ENCODE peak calls at places on chromosomes 11 and 22, in four cellular contexts. Q, A, G and N are unnamed samples.

GRCh38 chr11:130204703-130205095 is 45.1 kb downstream of the ST14 start:
- DNase-seq in Q (no peak), A (peak), G (no peak), N (no peak)

GRCh38 chr11:79493555-79494171 is 52.8 kb upstream of the TENM4 start:
- DNase-seq in Q (no peak), A (peak), G (no peak), N (peak)

GRCh38 chr11:15607361-15608036 is 492.8 kb downstream of the INSC start:
- DNase-seq in Q (no peak), A (no peak), G (no peak), N (no peak)

GRCh38 chr22:31346733-31347250 is 646 bp upstream of the PATZ1 start:
- DNase-seq in Q (no peak), A (peak), G (peak), N (peak)

GRCh38 chr11:19328586-19329311 is 88.0 kb upstream of the E2F8 start:
- DNase-seq in Q (no peak), A (no peak), G (no peak), N (no peak)

GRCh38 chr11:22666700-22667439 is 459 bp downstream of the GAS2 start:
- DNase-seq in Q (no peak), A (peak), G (no peak), N (no peak)

GRCh38 chr11:74307409-74307808 is 4.0 kb downstream of the P4HA3 start:
- DNase-seq in Q (no peak), A (no peak), G (no peak), N (no peak)

GRCh38 chr11:47879259-47880184 is 31.4 kb upstream of the NUP160 start:
- DNase-seq in Q (no peak), A (no peak), G (no peak), N (no peak)

GRCh38 chr11:100705447-100705846 is 18.4 kb downstream of the ARHGAP42 start:
- DNase-seq in Q (no peak), A (no peak), G (no peak), N (no peak)

GRCh38 chr11:44752262-44752661 is 25.5 kb downstream of the TSPAN18 start:
- DNase-seq in Q (no peak), A (no peak), G (no peak), N (no peak)

GRCh38 chr11:4797212-4797611 is 7.0 kb downstream of the OR52R1 start:
- DNase-seq in Q (no peak), A (no peak), G (no peak), N (no peak)

GRCh38 chr11:61068581-61068980 is 33.7 kb upstream of the CD5 start:
- DNase-seq in Q (no peak), A (no peak), G (no peak), N (no peak)

GRCh38 chr11:72278911-72279310 is 34.9 kb upstream of the PHOX2A start:
- DNase-seq in Q (no peak), A (no peak), G (no peak), N (no peak)

GRCh38 chr11:107776062-107776461 is 64.2 kb upstream of the SLN start:
- DNase-seq in Q (no peak), A (no peak), G (no peak), N (no peak)

GRCh38 chr11:84993386-84993785 is 633.8 kb downstream of the DLG2 start:
- DNase-seq in Q (no peak), A (peak), G (no peak), N (no peak)

GRCh38 chr22:31820655-31821054 is 66.8 kb downstream of the DEPDC5 start:
- DNase-seq in Q (no peak), A (no peak), G (no peak), N (no peak)

GRCh38 chr22:33112606-33113005 is 54.4 kb upstream of the SYN3 start:
- DNase-seq in Q (no peak), A (no peak), G (no peak), N (no peak)

GRCh38 chr22:33073989-33074391 is 15.8 kb upstream of the SYN3 start:
- DNase-seq in Q (no peak), A (no peak), G (no peak), N (no peak)

GRCh38 chr22:31137721-31138120 is 2.6 kb downstream of the PLA2G3 start:
- DNase-seq in Q (no peak), A (no peak), G (no peak), N (no peak)

GRCh38 chr11:126332221-126332711 is 23.2 kb upstream of the ST3GAL4 start:
- DNase-seq in Q (no peak), A (no peak), G (peak), N (no peak)

GRCh38 chr11:7898666-7899283 is 32.3 kb downstream of the OR10A6 start:
- DNase-seq in Q (no peak), A (no peak), G (no peak), N (no peak)

GRCh38 chr11:76256448-76256847 is 50.1 kb upstream of the WNT11 start:
- DNase-seq in Q (no peak), A (no peak), G (no peak), N (no peak)

GRCh38 chr11:119878990-119879389 is 150.0 kb upstream of the NECTIN1 start:
- DNase-seq in Q (no peak), A (no peak), G (no peak), N (no peak)

GRCh38 chr22:35230839-35231584 is 26.3 kb upstream of the HMGXB4 start:
- DNase-seq in Q (no peak), A (peak), G (no peak), N (no peak)

GRCh38 chr11:36432093-36432469 is 78.0 kb downstream of the TRAF6 start:
- DNase-seq in Q (no peak), A (no peak), G (no peak), N (no peak)

GRCh38 chr11:36308577-36308976 is 12.5 kb downstream of the PRR5L start:
- DNase-seq in Q (no peak), A (no peak), G (no peak), N (no peak)

GRCh38 chr11:70247710-70248072 is 22.8 kb upstream of the PPFIA1 start:
- DNase-seq in Q (no peak), A (no peak), G (no peak), N (no peak)

GRCh38 chr22:42807185-42807584 is 49.9 kb downstream of the ARFGAP3 start:
- DNase-seq in Q (no peak), A (no peak), G (no peak), N (no peak)

GRCh38 chr22:28905433-28905832 is 22.1 kb downstream of the ZNRF3 start:
- DNase-seq in Q (no peak), A (no peak), G (no peak), N (no peak)

GRCh38 chr11:118226294-118226693 is 1.5 kb upstream of the JAML start:
- DNase-seq in Q (no peak), A (no peak), G (no peak), N (no peak)

GRCh38 chr11:45921561-45922424 is 663 bp upstream of the LARGE2 start:
- DNase-seq in Q (peak), A (peak), G (no peak), N (no peak)

GRCh38 chr11:47541070-47541469 is 11.9 kb downstream of the CELF1 start:
- DNase-seq in Q (no peak), A (no peak), G (no peak), N (no peak)

GRCh38 chr11:2366271-2366670 is 10.8 kb upstream of the CD81 start:
- DNase-seq in Q (no peak), A (no peak), G (no peak), N (no peak)
- H3K4me3 ChIP-seq in Q (no peak), A (no peak), G (no peak), N (no peak)

GRCh38 chr11:124481365-124482323 is 36.1 kb upstream of the OR8B8 start:
- DNase-seq in Q (no peak), A (no peak), G (no peak), N (no peak)
- H3K4me3 ChIP-seq in Q (no peak), A (no peak), G (no peak), N (no peak)

GRCh38 chr22:39528681-39529486 is 3.7 kb downstream of the RPS19BP1 start:
- DNase-seq in Q (peak), A (peak), G (peak), N (peak)

GRCh38 chr22:39528080-39528661 is 4.4 kb downstream of the RPS19BP1 start:
- DNase-seq in Q (no peak), A (peak), G (no peak), N (no peak)

GRCh38 chr22:39530692-39531331 is 1.7 kb downstream of the RPS19BP1 start:
- DNase-seq in Q (no peak), A (no peak), G (no peak), N (no peak)

GRCh38 chr22:39529487-39529851 is 3.1 kb downstream of the RPS19BP1 start:
- DNase-seq in Q (no peak), A (no peak), G (no peak), N (no peak)

DNA sequence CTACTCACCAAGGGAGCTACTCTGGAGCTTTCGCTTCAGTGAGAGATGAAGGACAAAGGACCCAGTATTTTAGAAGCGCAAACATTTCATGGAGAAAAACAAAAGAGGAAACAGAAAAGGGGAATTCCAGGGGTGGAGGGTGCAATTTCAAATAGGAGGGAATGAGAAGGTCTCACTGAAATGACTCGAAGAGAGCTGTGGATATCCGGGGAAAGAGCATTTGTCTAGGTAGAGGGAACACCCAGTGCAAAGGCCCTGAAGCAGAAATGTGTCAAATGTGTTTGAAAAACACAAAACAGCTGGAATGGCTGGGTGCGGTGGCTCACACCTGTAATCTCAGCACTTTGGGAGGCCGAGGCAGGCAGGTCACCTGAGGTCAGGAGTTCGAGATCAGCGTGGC is 2.4 kb downstream of the RPS19BP1 start:
- DNase-seq in Q (no peak), A (no peak), G (no peak), N (no peak)
- H3K4me3 ChIP-seq in Q (no peak), A (no peak), G (no peak), N (no peak)

GRCh38 chr11:122363306-122363705 is 247.3 kb upstream of the BLID start:
- DNase-seq in Q (no peak), A (no peak), G (no peak), N (no peak)

GRCh38 chr11:122367809-122368231 is 251.8 kb upstream of the BLID start:
- DNase-seq in Q (no peak), A (no peak), G (no peak), N (no peak)

GRCh38 chr11:122362381-122362780 is 246.4 kb upstream of the BLID start:
- DNase-seq in Q (no peak), A (no peak), G (no peak), N (no peak)

GRCh38 chr11:122368796-122369195 is 252.8 kb upstream of the BLID start:
- DNase-seq in Q (no peak), A (no peak), G (no peak), N (no peak)

GRCh38 chr11:122365545-122366380 is 249.7 kb upstream of the BLID start:
- DNase-seq in Q (no peak), A (no peak), G (no peak), N (no peak)
- H3K4me3 ChIP-seq in Q (no peak), A (no peak), G (no peak), N (no peak)

GRCh38 chr11:65559951-65560537 is 1.9 kb upstream of the LTBP3 start:
- DNase-seq in Q (no peak), A (peak), G (no peak), N (no peak)
- H3K4me3 ChIP-seq in Q (no peak), A (no peak), G (no peak), N (no peak)

GRCh38 chr11:94303884-94304459 is 408 bp upstream of the IZUMO1R start:
- DNase-seq in Q (no peak), A (no peak), G (no peak), N (no peak)
- H3K4me3 ChIP-seq in Q (no peak), A (no peak), G (no peak), N (no peak)

DNA sequence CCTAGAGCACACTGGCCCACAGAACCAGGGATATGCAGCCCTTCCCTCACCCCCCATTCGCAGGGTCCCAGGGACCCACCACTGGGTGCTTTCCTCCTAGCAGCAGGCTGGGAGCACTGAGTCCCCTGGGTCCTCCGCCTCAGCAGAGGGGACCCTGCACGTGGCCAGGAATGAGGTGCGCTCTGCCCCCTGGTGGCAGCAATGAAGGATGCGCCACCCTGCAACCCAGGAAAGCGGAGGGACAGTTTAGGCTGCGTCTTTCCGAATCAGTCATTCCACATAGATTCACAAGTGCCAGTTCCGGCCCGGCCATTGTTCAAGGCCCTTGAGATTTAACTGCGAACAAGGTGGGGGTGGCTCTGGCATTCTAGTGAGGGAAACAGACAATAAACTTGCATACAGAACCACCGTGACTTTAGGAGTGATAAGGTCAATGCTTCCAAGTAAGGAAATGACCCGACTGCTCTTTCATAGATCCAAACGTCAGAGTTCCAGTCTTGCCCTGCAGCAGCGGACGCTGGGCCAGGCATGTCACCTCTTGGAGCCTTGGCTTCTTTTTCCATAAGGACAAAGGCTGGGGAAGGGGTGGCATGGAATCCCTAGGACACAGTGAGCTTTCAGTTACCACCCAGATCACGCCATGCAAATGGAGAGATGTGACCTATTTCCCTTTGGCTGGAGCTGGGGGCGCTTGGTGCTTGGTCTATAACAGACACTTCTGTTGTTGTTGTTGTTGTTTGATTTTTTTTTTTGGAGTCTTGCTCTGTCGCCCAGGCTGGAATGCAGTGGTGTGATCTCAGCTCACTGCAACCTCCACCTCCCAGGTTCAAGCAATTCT is 7.7 kb downstream of the RIN1 start:
- DNase-seq in Q (peak), A (peak), G (peak), N (peak)
- H3K4me3 ChIP-seq in Q (no peak), A (no peak), G (peak), N (peak)

GRCh38 chr22:50056214-50056972 is 1.7 kb downstream of the TTLL8 start:
- DNase-seq in Q (no peak), A (no peak), G (no peak), N (no peak)

GRCh38 chr22:50057292-50057867 is 718 bp downstream of the TTLL8 start:
- DNase-seq in Q (no peak), A (no peak), G (no peak), N (no peak)

GRCh38 chr22:50059185-50059880 is 1.2 kb upstream of the TTLL8 start:
- DNase-seq in Q (no peak), A (no peak), G (no peak), N (no peak)

GRCh38 chr22:50058338-50059184 is 463 bp upstream of the TTLL8 start:
- DNase-seq in Q (no peak), A (no peak), G (no peak), N (no peak)

GRCh38 chr22:50057868-50058311 is at the start of gene TTLL8:
- DNase-seq in Q (no peak), A (no peak), G (no peak), N (no peak)
- H3K4me3 ChIP-seq in Q (no peak), A (no peak), G (no peak), N (no peak)

GRCh38 chr11:68844376-68844775 is 2.7 kb upstream of the CPT1A start:
- DNase-seq in Q (no peak), A (no peak), G (no peak), N (no peak)
- H3K4me3 ChIP-seq in Q (peak), A (peak), G (peak), N (peak)